ENCODE peak calls at places on chromosomes 5 and 9, in four cellular contexts. X is esophagus muscularis mucosa, I is MCF 10A, N is B cell. G is an unnamed sample.

GRCh38 chr5:119417891-119418781 is 34.2 kb upstream of the HSD17B4 start:
- DNase-seq in X (no peak), I (peak), N (no peak), G (no peak)

GRCh38 chr9:7130421-7130820 is 372.6 kb downstream of the KDM4C start:
- DNase-seq in X (no peak), I (no peak), N (no peak), G (no peak)

GRCh38 chr5:35129921-35130485 is 82.3 kb upstream of the AGXT2 start:
- DNase-seq in X (no peak), I (peak), N (no peak), G (peak)

GRCh38 chr9:5800969-5801738 is 31.8 kb downstream of the ERMP1 start:
- DNase-seq in X (no peak), I (peak), N (no peak), G (no peak)

GRCh38 chr9:114112325-114112724 is 13.2 kb upstream of the KIF12 start:
- DNase-seq in X (no peak), I (no peak), N (no peak), G (no peak)

GRCh38 chr5:133232911-133233310 is 181.1 kb downstream of the HSPA4 start:
- DNase-seq in X (no peak), I (no peak), N (no peak), G (no peak)

GRCh38 chr5:169705322-169705721 is 68.2 kb downstream of the DOCK2 start:
- DNase-seq in X (no peak), I (no peak), N (peak), G (no peak)

GRCh38 chr5:28855631-28856030 is 1817.2 kb upstream of the CDH9 start:
- DNase-seq in X (no peak), I (peak), N (no peak), G (no peak)

GRCh38 chr9:89144242-89144641 is 34.4 kb downstream of the SHC3 start:
- DNase-seq in X (no peak), I (no peak), N (no peak), G (no peak)

GRCh38 chr9:87276327-87276841 is 221.3 kb upstream of the DAPK1 start:
- DNase-seq in X (no peak), I (peak), N (no peak), G (no peak)

GRCh38 chr5:11897831-11898230 is 6.4 kb downstream of the CTNND2 start:
- DNase-seq in X (no peak), I (no peak), N (no peak), G (no peak)

GRCh38 chr9:122991370-122991830 is 42.1 kb upstream of the GPR21 start:
- DNase-seq in X (no peak), I (peak), N (peak), G (no peak)

GRCh38 chr9:114141553-114142548 is 13.5 kb upstream of the COL27A1 start:
- DNase-seq in X (no peak), I (no peak), N (no peak), G (no peak)

GRCh38 chr9:21677387-21677786 is 125.0 kb upstream of the MTAP start:
- DNase-seq in X (no peak), I (no peak), N (no peak), G (no peak)

GRCh38 chr9:3997492-3997891 is 302.4 kb downstream of the GLIS3 start:
- DNase-seq in X (no peak), I (no peak), N (no peak), G (no peak)

GRCh38 chr9:133924453-133924852 is 67.7 kb downstream of the VAV2 start:
- DNase-seq in X (no peak), I (no peak), N (no peak), G (no peak)

GRCh38 chr9:124206391-124206790 is 51.4 kb upstream of the NEK6 start:
- DNase-seq in X (no peak), I (no peak), N (peak), G (no peak)

GRCh38 chr5:32595118-32595517 is 9.8 kb downstream of the SUB1 start:
- DNase-seq in X (no peak), I (no peak), N (no peak), G (no peak)

GRCh38 chr5:35665066-35665465 is 47.4 kb downstream of the SPEF2 start:
- DNase-seq in X (no peak), I (no peak), N (no peak), G (no peak)

GRCh38 chr9:91131433-91131839 is 230.3 kb downstream of the AUH start:
- DNase-seq in X (no peak), I (peak), N (no peak), G (peak)

GRCh38 chr5:140311011-140311467 is 8.1 kb upstream of the PFDN1 start:
- DNase-seq in X (no peak), I (peak), N (no peak), G (no peak)

GRCh38 chr5:139273322-139273571 is 20.3 kb upstream of the MATR3 start:
- DNase-seq in X (no peak), I (peak), N (no peak), G (no peak)

GRCh38 chr9:38372685-38373619 is 19.6 kb upstream of the ALDH1B1 start:
- DNase-seq in X (no peak), I (no peak), N (no peak), G (no peak)

GRCh38 chr5:68433921-68434879 is 218.6 kb downstream of the PIK3R1 start:
- DNase-seq in X (peak), I (peak), N (peak), G (peak)

GRCh38 chr5:34905564-34905963 is 9.7 kb downstream of the RAD1 start:
- DNase-seq in X (no peak), I (peak), N (no peak), G (no peak)

GRCh38 chr5:43804723-43805122 is 201.7 kb downstream of the NNT start:
- DNase-seq in X (no peak), I (no peak), N (no peak), G (no peak)

GRCh38 chr5:179276838-179277395 is 68.3 kb downstream of the ADAMTS2 start:
- DNase-seq in X (no peak), I (no peak), N (no peak), G (no peak)
- TF ChIP-seq CTCF in X (no peak), I (no peak), N (no peak), G (no peak)

DNA sequence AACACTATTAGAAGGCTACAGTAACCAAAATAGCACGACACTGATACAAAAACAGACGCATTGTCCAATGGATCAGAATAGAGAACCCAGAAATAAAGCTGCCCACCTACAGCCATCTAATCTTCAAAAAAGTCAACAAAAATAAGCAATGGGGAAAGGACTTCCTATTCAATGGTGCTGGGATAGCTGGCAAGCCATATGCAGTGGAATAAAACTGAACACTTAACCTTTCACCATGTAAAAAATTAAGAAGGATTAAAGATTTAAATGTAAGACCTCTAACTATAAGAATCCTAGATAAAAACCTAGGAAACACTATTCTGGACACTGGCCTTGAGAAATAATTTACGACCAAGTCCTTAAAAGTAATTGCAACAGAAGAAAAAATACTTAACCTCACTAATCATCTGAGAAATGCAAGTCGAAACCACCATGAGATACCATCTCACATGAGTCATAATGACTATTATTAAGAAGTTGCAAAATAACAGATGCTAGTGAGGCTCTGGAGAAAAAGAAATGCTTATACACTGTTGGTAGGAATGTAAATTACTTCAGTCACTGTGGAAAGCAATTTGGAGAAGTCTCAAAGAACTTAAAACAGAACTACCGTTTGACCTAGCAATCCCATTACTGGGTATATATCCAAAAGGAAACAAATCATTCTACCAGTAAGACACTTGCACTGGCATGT is 203.3 kb upstream of the CDH9 start:
- DNase-seq in X (no peak), I (peak), N (no peak), G (no peak)
- TF ChIP-seq CTCF in X (no peak), I (peak), N (no peak), G (no peak)

GRCh38 chr9:22838266-22838665 is 391.6 kb downstream of the DMRTA1 start:
- DNase-seq in X (no peak), I (no peak), N (no peak), G (no peak)

GRCh38 chr9:22840641-22841040 is 394.0 kb downstream of the DMRTA1 start:
- DNase-seq in X (no peak), I (no peak), N (no peak), G (no peak)
- TF ChIP-seq CTCF in X (no peak), I (no peak), N (no peak), G (no peak)

GRCh38 chr5:65100846-65101678 is 332.3 kb downstream of the CWC27 start:
- DNase-seq in X (no peak), I (peak), N (peak), G (no peak)
- TF ChIP-seq CTCF in X (peak), I (peak), N (peak), G (no peak)

DNA sequence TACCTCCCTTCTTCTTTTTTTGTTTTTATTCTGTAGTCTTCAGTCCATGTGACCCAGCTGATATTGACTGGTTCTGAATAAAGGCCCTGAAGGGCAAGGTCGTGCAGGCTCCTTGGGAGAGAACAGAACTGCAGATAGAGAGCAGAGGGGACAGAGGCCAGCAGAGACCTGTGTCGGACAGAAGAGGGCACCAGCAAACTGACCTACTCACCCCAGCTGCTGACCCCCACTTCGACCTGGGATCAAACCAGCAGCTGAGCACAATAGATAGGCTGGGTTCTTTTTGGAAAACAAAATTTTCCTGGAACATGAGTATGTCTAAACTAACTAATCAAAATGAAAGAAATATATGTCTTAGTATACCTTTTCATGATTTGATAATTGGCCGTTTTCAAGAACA is 695.1 kb downstream of the NR2F1-AS1 start:
- DNase-seq in X (no peak), I (peak), N (no peak), G (no peak)
- TF ChIP-seq CTCF in X (no peak), I (no peak), N (no peak), G (no peak)